ENCODE peak calls at places on chromosomes 1 and 21, in seven cellular contexts. One of them, this sample, is unnamed.

GRCh38 chr1:228066416-228066815 is 16.1 kb upstream of the ARF1 start:
- DNase-seq in tibial nerve: no peak
- DNase-seq in Panc1: no peak
- DNase-seq in skeletal muscle cell: no peak
- DNase-seq in amniotic stem cell: no peak
- DNase-seq in cardiac septum: no peak
- DNase-seq in left ventricle myocardium inferior: no peak
- DNase-seq in this sample: no peak

GRCh38 chr1:12040457-12041051 is 21.3 kb downstream of the MIIP start:
- DNase-seq in tibial nerve: peak
- DNase-seq in Panc1: no peak
- DNase-seq in skeletal muscle cell: peak
- DNase-seq in amniotic stem cell: no peak
- DNase-seq in cardiac septum: no peak
- DNase-seq in left ventricle myocardium inferior: no peak
- DNase-seq in this sample: peak

GRCh38 chr1:237341391-237341790 is 299.4 kb downstream of the RYR2 start:
- DNase-seq in tibial nerve: no peak
- DNase-seq in Panc1: no peak
- DNase-seq in skeletal muscle cell: no peak
- DNase-seq in amniotic stem cell: no peak
- DNase-seq in cardiac septum: no peak
- DNase-seq in left ventricle myocardium inferior: no peak
- DNase-seq in this sample: no peak

GRCh38 chr1:95903060-95903459 is 669.0 kb downstream of the RWDD3 start:
- DNase-seq in tibial nerve: no peak
- DNase-seq in Panc1: no peak
- DNase-seq in skeletal muscle cell: no peak
- DNase-seq in amniotic stem cell: no peak
- DNase-seq in cardiac septum: no peak
- DNase-seq in left ventricle myocardium inferior: no peak
- DNase-seq in this sample: no peak

GRCh38 chr1:152479792-152480595 is 30.6 kb upstream of the LCE5A start:
- DNase-seq in tibial nerve: peak
- DNase-seq in Panc1: no peak
- DNase-seq in skeletal muscle cell: no peak
- DNase-seq in amniotic stem cell: no peak
- DNase-seq in cardiac septum: no peak
- DNase-seq in left ventricle myocardium inferior: peak
- DNase-seq in this sample: peak

GRCh38 chr1:92037400-92037799 is 7.6 kb downstream of the EPHX4 start:
- DNase-seq in tibial nerve: no peak
- DNase-seq in Panc1: no peak
- DNase-seq in skeletal muscle cell: no peak
- DNase-seq in amniotic stem cell: no peak
- DNase-seq in cardiac septum: no peak
- DNase-seq in left ventricle myocardium inferior: no peak
- DNase-seq in this sample: no peak

GRCh38 chr1:1954015-1954414 is 34.9 kb upstream of the TMEM52 start:
- DNase-seq in tibial nerve: no peak
- DNase-seq in Panc1: no peak
- DNase-seq in skeletal muscle cell: no peak
- DNase-seq in amniotic stem cell: no peak
- DNase-seq in cardiac septum: no peak
- DNase-seq in left ventricle myocardium inferior: no peak
- DNase-seq in this sample: no peak

GRCh38 chr1:31064685-31065309 is 720 bp downstream of the PUM1 start:
- DNase-seq in tibial nerve: no peak
- DNase-seq in Panc1: no peak
- DNase-seq in skeletal muscle cell: no peak
- DNase-seq in amniotic stem cell: no peak
- DNase-seq in cardiac septum: no peak
- DNase-seq in left ventricle myocardium inferior: peak
- DNase-seq in this sample: no peak

GRCh38 chr1:115647000-115647399 is 5.2 kb downstream of the VANGL1 start:
- DNase-seq in tibial nerve: no peak
- DNase-seq in Panc1: no peak
- DNase-seq in skeletal muscle cell: no peak
- DNase-seq in amniotic stem cell: no peak
- DNase-seq in cardiac septum: no peak
- DNase-seq in left ventricle myocardium inferior: no peak
- DNase-seq in this sample: peak

GRCh38 chr1:203507227-203507626 is 13.3 kb downstream of the OPTC start:
- DNase-seq in tibial nerve: no peak
- DNase-seq in Panc1: no peak
- DNase-seq in skeletal muscle cell: no peak
- DNase-seq in amniotic stem cell: no peak
- DNase-seq in cardiac septum: no peak
- DNase-seq in left ventricle myocardium inferior: no peak
- DNase-seq in this sample: no peak

GRCh38 chr1:85374160-85374559 is 90.8 kb downstream of the DDAH1 start:
- DNase-seq in tibial nerve: no peak
- DNase-seq in Panc1: peak
- DNase-seq in skeletal muscle cell: peak
- DNase-seq in amniotic stem cell: no peak
- DNase-seq in cardiac septum: no peak
- DNase-seq in left ventricle myocardium inferior: no peak
- DNase-seq in this sample: peak

GRCh38 chr21:17476006-17476405 is 36.8 kb upstream of the CXADR start:
- DNase-seq in tibial nerve: no peak
- DNase-seq in Panc1: no peak
- DNase-seq in skeletal muscle cell: no peak
- DNase-seq in amniotic stem cell: no peak
- DNase-seq in cardiac septum: no peak
- DNase-seq in left ventricle myocardium inferior: no peak
- DNase-seq in this sample: no peak

GRCh38 chr1:24704411-24705259 is 40.6 kb upstream of the CLIC4 start:
- DNase-seq in tibial nerve: no peak
- DNase-seq in Panc1: no peak
- DNase-seq in skeletal muscle cell: no peak
- DNase-seq in amniotic stem cell: no peak
- DNase-seq in cardiac septum: no peak
- DNase-seq in left ventricle myocardium inferior: no peak
- DNase-seq in this sample: peak

GRCh38 chr1:212485895-212486590 is 53.3 kb downstream of the NENF start:
- DNase-seq in tibial nerve: peak
- DNase-seq in Panc1: peak
- DNase-seq in skeletal muscle cell: peak
- DNase-seq in amniotic stem cell: peak
- DNase-seq in cardiac septum: no peak
- DNase-seq in left ventricle myocardium inferior: no peak
- DNase-seq in this sample: peak

GRCh38 chr1:111475706-111476105 is 1.9 kb downstream of the C1orf162 start:
- DNase-seq in tibial nerve: no peak
- DNase-seq in Panc1: no peak
- DNase-seq in skeletal muscle cell: no peak
- DNase-seq in amniotic stem cell: no peak
- DNase-seq in cardiac septum: no peak
- DNase-seq in left ventricle myocardium inferior: no peak
- DNase-seq in this sample: no peak

GRCh38 chr1:91791103-91791502 is 94.8 kb downstream of the TGFBR3 start:
- DNase-seq in tibial nerve: no peak
- DNase-seq in Panc1: no peak
- DNase-seq in skeletal muscle cell: no peak
- DNase-seq in amniotic stem cell: no peak
- DNase-seq in cardiac septum: no peak
- DNase-seq in left ventricle myocardium inferior: no peak
- DNase-seq in this sample: no peak

GRCh38 chr1:19398309-19398760 is 86.2 kb downstream of the SLC66A1 start:
- DNase-seq in tibial nerve: no peak
- DNase-seq in Panc1: no peak
- DNase-seq in skeletal muscle cell: peak
- DNase-seq in amniotic stem cell: peak
- DNase-seq in cardiac septum: no peak
- DNase-seq in left ventricle myocardium inferior: no peak
- DNase-seq in this sample: peak

GRCh38 chr1:230517786-230518185 is 91.7 kb upstream of the PGBD5 start:
- DNase-seq in tibial nerve: no peak
- DNase-seq in Panc1: no peak
- DNase-seq in skeletal muscle cell: no peak
- DNase-seq in amniotic stem cell: no peak
- DNase-seq in cardiac septum: peak
- DNase-seq in left ventricle myocardium inferior: no peak
- DNase-seq in this sample: peak

GRCh38 chr1:8161546-8162110 is 135.5 kb upstream of the ERRFI1 start:
- DNase-seq in tibial nerve: no peak
- DNase-seq in Panc1: no peak
- DNase-seq in skeletal muscle cell: no peak
- DNase-seq in amniotic stem cell: no peak
- DNase-seq in cardiac septum: no peak
- DNase-seq in left ventricle myocardium inferior: no peak
- DNase-seq in this sample: no peak

GRCh38 chr1:160171352-160171751 is 19.0 kb upstream of the CASQ1 start:
- DNase-seq in tibial nerve: no peak
- DNase-seq in Panc1: no peak
- DNase-seq in skeletal muscle cell: no peak
- DNase-seq in amniotic stem cell: no peak
- DNase-seq in cardiac septum: no peak
- DNase-seq in left ventricle myocardium inferior: no peak
- DNase-seq in this sample: peak

GRCh38 chr1:70222716-70223235 is 1.6 kb downstream of the SRSF11 start:
- DNase-seq in tibial nerve: no peak
- DNase-seq in Panc1: no peak
- DNase-seq in skeletal muscle cell: no peak
- DNase-seq in amniotic stem cell: no peak
- DNase-seq in cardiac septum: no peak
- DNase-seq in left ventricle myocardium inferior: no peak
- DNase-seq in this sample: no peak

GRCh38 chr1:41135196-41135947 is 106.7 kb downstream of the SCMH1 start:
- DNase-seq in tibial nerve: no peak
- DNase-seq in Panc1: no peak
- DNase-seq in skeletal muscle cell: no peak
- DNase-seq in amniotic stem cell: no peak
- DNase-seq in cardiac septum: no peak
- DNase-seq in left ventricle myocardium inferior: no peak
- DNase-seq in this sample: no peak

GRCh38 chr1:30719406-30720270 is 3.7 kb downstream of the MATN1 start:
- DNase-seq in tibial nerve: no peak
- DNase-seq in Panc1: peak
- DNase-seq in skeletal muscle cell: no peak
- DNase-seq in amniotic stem cell: no peak
- DNase-seq in cardiac septum: no peak
- DNase-seq in left ventricle myocardium inferior: no peak
- DNase-seq in this sample: peak

GRCh38 chr1:102861247-102861646 is 247.1 kb downstream of the COL11A1 start:
- DNase-seq in tibial nerve: no peak
- DNase-seq in Panc1: no peak
- DNase-seq in skeletal muscle cell: no peak
- DNase-seq in amniotic stem cell: no peak
- DNase-seq in cardiac septum: no peak
- DNase-seq in left ventricle myocardium inferior: no peak
- DNase-seq in this sample: no peak

GRCh38 chr1:46532498-46533178 is 18.8 kb downstream of the KNCN start:
- DNase-seq in tibial nerve: peak
- DNase-seq in Panc1: no peak
- DNase-seq in skeletal muscle cell: no peak
- DNase-seq in amniotic stem cell: peak
- DNase-seq in cardiac septum: no peak
- DNase-seq in left ventricle myocardium inferior: peak
- DNase-seq in this sample: no peak

GRCh38 chr1:30300669-30301068 is 422.7 kb downstream of the MATN1 start:
- DNase-seq in tibial nerve: no peak
- DNase-seq in Panc1: no peak
- DNase-seq in skeletal muscle cell: no peak
- DNase-seq in amniotic stem cell: no peak
- DNase-seq in cardiac septum: no peak
- DNase-seq in left ventricle myocardium inferior: no peak
- DNase-seq in this sample: no peak

GRCh38 chr1:85463666-85464496 is 1.1 kb downstream of the DDAH1 start:
- DNase-seq in tibial nerve: no peak
- DNase-seq in Panc1: no peak
- DNase-seq in skeletal muscle cell: no peak
- DNase-seq in amniotic stem cell: no peak
- DNase-seq in cardiac septum: peak
- DNase-seq in left ventricle myocardium inferior: no peak
- DNase-seq in this sample: peak